ENCODE peak calls at places on chromosomes 2 and 18, in seven cellular contexts. N, C, Z, S, K, G and T are unnamed samples.

GRCh38 chr2:216221806-216222205 is 112.7 kb downstream of the XRCC5 start:
- DNase-seq in N (no peak), C (no peak), S (no peak), K (no peak), Z (no peak), G (no peak), T (peak; percentile 46)

GRCh38 chr18:8478166-8478967 is 130.9 kb upstream of the RAB12 start:
- DNase-seq in K (peak; percentile 44), N (peak; percentile 71), Z (no peak), G (peak; percentile 72), S (peak; percentile 64), C (peak; percentile 22), T (peak; percentile 13)

GRCh38 chr2:120315367-120316033 is 30.4 kb upstream of the INHBB start:
- DNase-seq in K (no peak), N (no peak), C (no peak), Z (peak; percentile 43), G (no peak), S (no peak), T (no peak)

GRCh38 chr2:83331810-83332209 is 1127.3 kb downstream of the SUCLG1 start:
- DNase-seq in K (no peak), Z (no peak), C (no peak), G (no peak), N (no peak), S (no peak), T (no peak)

GRCh38 chr2:60745761-60746160 is 10.3 kb upstream of the PAPOLG start:
- DNase-seq in G (no peak), K (no peak), S (no peak), Z (no peak), N (no peak), C (no peak), T (no peak)

GRCh38 chr18:23635283-23636040 is 27.2 kb downstream of the ANKRD29 start:
- DNase-seq in Z (no peak), S (no peak), K (no peak), G (no peak), N (no peak), C (no peak), T (no peak)

GRCh38 chr2:159714586-159714930 is 2.3 kb downstream of the MARCHF7 start:
- DNase-seq in G (no peak), C (no peak), K (no peak), S (no peak), Z (no peak), N (no peak), T (peak; percentile 7)

GRCh38 chr2:143934170-143934912 is 585.6 kb downstream of the ZEB2 start:
- DNase-seq in S (no peak), Z (no peak), N (no peak), G (no peak), K (no peak), C (no peak), T (no peak)

GRCh38 chr18:74284501-74285004 is 7.2 kb downstream of the CYB5A start:
- DNase-seq in N (no peak), Z (no peak), C (peak; percentile 67), S (no peak), K (no peak), G (no peak), T (no peak)

GRCh38 chr2:30147715-30148611 is 1.2 kb downstream of the YPEL5 start:
- DNase-seq in C (peak; percentile 71), S (peak; percentile 85), G (peak; percentile 90), K (peak; percentile 84), N (peak; percentile 90), Z (peak; percentile 88), T (peak; percentile 85)

GRCh38 chr2:240968731-240969624 is 29.4 kb upstream of the SNED1 start:
- DNase-seq in K (peak; percentile 54), S (peak; percentile 54), G (peak; percentile 46), C (peak; percentile 13), N (peak; percentile 67), Z (no peak), T (no peak)

GRCh38 chr18:13500227-13500865 is 226.0 kb downstream of the FAM210A start:
- DNase-seq in G (no peak), K (peak; percentile 59), S (peak; percentile 42), C (peak; percentile 23), Z (peak; percentile 80), N (peak; percentile 73), T (no peak)

GRCh38 chr2:51413726-51414125 is 381.8 kb upstream of the NRXN1 start:
- DNase-seq in Z (no peak), G (no peak), C (no peak), N (no peak), S (no peak), K (no peak), T (no peak)

GRCh38 chr2:71042287-71042686 is 26.2 kb upstream of the NAGK start:
- DNase-seq in N (no peak), Z (no peak), G (no peak), K (no peak), C (no peak), S (no peak), T (no peak)

GRCh38 chr2:222268311-222268980 is 30.4 kb downstream of the PAX3 start:
- DNase-seq in N (no peak), Z (no peak), G (no peak), S (no peak), C (no peak), K (no peak), T (no peak)

GRCh38 chr2:75464348-75464946 is 96.3 kb downstream of the EVA1A start:
- DNase-seq in G (no peak), Z (no peak), N (no peak), C (no peak), S (no peak), K (no peak), T (no peak)

GRCh38 chr18:22469061-22469689 is 51.5 kb upstream of the CTAGE1 start:
- DNase-seq in N (no peak), C (no peak), S (no peak), K (no peak), G (no peak), Z (no peak), T (no peak)

GRCh38 chr2:15316370-15316814 is 244.7 kb downstream of the NBAS start:
- DNase-seq in Z (no peak), G (no peak), K (no peak), C (no peak), N (no peak), S (no peak), T (peak; percentile 15)

DNA sequence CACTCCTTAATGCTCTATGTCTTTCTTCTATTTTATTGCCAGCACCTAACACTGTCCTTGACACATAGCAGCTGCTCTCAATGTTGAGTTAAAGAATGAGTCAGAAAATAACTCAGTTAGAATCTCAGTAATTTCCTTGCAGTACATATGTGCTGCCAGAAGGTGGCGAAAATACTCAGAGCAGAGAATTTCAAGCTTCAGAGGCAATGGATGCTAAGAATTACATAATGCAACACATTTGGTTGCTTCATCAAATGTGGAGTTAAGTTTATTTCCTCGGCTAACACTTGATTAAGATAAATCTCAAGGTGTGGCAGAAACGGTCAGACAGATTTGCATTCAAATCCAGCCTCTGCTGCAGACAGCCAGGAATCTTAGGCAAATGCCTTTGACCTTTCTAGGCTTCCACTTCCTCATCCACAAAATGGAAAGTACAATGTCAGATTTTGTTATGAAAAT is 105.6 kb downstream of the VSNL1 start:
- DNase-seq in C (peak; percentile 83), K (no peak), S (no peak), N (no peak), Z (no peak), G (no peak), T (peak; percentile 67)
- H3K27ac ChIP-seq in C (no peak overlapping the region), K (peak overlapping the region; percentile 24), S (no peak overlapping the region), N (peak overlapping the region; percentile 60), Z (no peak overlapping the region), G (no peak overlapping the region), T (no peak overlapping the region)

GRCh38 chr18:848062-848795 is 36.2 kb upstream of the YES1 start:
- DNase-seq in N (no peak), K (no peak), G (peak; percentile 84), C (no peak), S (no peak), Z (no peak), T (no peak)
- H3K27ac ChIP-seq in N (no peak overlapping the region), K (no peak overlapping the region), G (peak overlapping the region; percentile 90), C (no peak overlapping the region), S (no peak overlapping the region), Z (no peak overlapping the region), T (no peak overlapping the region)

GRCh38 chr2:10441966-10442365 is 6.2 kb downstream of the ODC1 start:
- DNase-seq in G (no peak), N (no peak), Z (no peak), C (no peak), K (no peak), S (no peak), T (no peak)

GRCh38 chr2:10440736-10441135 is 7.4 kb downstream of the ODC1 start:
- DNase-seq in Z (no peak), G (no peak), S (no peak), C (no peak), K (no peak), N (no peak), T (no peak)

GRCh38 chr2:10438688-10439087 is 9.4 kb downstream of the ODC1 start:
- DNase-seq in K (no peak), N (peak; percentile 71), Z (no peak), G (no peak), C (no peak), S (no peak), T (no peak)

GRCh38 chr2:10439185-10439879 is 8.8 kb downstream of the ODC1 start:
- DNase-seq in K (no peak), N (no peak), S (no peak), Z (no peak), C (no peak), G (no peak), T (no peak)

GRCh38 chr2:10439971-10440370 is 8.2 kb downstream of the ODC1 start:
- DNase-seq in K (no peak), G (no peak), S (no peak), Z (no peak), C (no peak), N (no peak), T (no peak)
- H3K27ac ChIP-seq in K (no peak overlapping the region), G (no peak overlapping the region), S (no peak overlapping the region), Z (no peak overlapping the region), C (no peak overlapping the region), N (no peak overlapping the region), T (no peak overlapping the region)

GRCh38 chr2:102306125-102306524 is 5.2 kb upstream of the IL1RL1 start:
- DNase-seq in K (no peak), G (no peak), N (no peak), C (no peak), S (no peak), Z (no peak), T (no peak)

GRCh38 chr2:102303589-102303988 is 7.8 kb upstream of the IL1RL1 start:
- DNase-seq in S (no peak), C (no peak), K (no peak), G (no peak), N (no peak), Z (no peak), T (no peak)

GRCh38 chr2:102302458-102302857 is 8.9 kb upstream of the IL1RL1 start:
- DNase-seq in G (no peak), S (no peak), K (no peak), Z (no peak), C (no peak), N (no peak), T (no peak)

GRCh38 chr2:102304711-102305591 is 6.4 kb upstream of the IL1RL1 start:
- DNase-seq in C (no peak), Z (no peak), K (no peak), G (no peak), N (no peak), S (no peak), T (no peak)

DNA sequence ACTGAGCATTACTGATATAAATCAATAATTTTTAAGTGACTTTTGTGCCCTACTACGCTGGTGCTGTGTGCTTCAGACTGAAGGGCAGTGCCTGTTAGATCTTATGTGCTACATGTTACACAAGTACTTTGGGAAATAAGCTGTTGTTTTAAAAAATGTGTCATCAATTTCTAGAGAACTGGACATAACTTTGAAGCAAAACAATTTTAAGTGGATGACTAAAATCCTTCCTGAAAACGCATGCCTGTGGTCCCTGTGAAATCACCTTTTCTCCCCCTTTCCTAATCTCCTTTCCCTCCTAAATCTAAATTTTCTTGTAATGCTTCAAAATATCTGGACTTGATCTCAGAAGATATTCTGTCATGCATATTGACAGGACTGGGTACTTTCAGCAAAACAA is 7.1 kb upstream of the IL1RL1 start:
- DNase-seq in Z (no peak), C (no peak), S (no peak), K (no peak), N (no peak), G (no peak), T (no peak)
- H3K27ac ChIP-seq in Z (no peak overlapping the region), C (no peak overlapping the region), S (no peak overlapping the region), K (no peak overlapping the region), N (no peak overlapping the region), G (no peak overlapping the region), T (no peak overlapping the region)